ENCODE peak calls at places on chromosomes 12 and 14, in four cellular contexts. X is HepG2, H is GM12878, V is K562. L is an unnamed sample.

GRCh38 chr14:105058521-105059034 is 6.7 kb downstream of the GPR132 start:
- DNase-seq in X (no peak), H (no peak), V (no peak), L (no peak)

GRCh38 chr12:131076277-131076676 is 122.6 kb downstream of the ADGRD1 start:
- DNase-seq in X (no peak), H (no peak), V (no peak), L (no peak)

GRCh38 chr14:68000516-68000915 is 180.9 kb downstream of the RAD51B start:
- DNase-seq in X (no peak), H (no peak), V (no peak), L (no peak)

GRCh38 chr12:30882706-30883105 is 43.8 kb upstream of the TSPAN11 start:
- DNase-seq in X (no peak), H (no peak), V (no peak), L (no peak)

GRCh38 chr14:101474563-101475467 is 86.5 kb upstream of the DIO3 start:
- DNase-seq in X (no peak), H (no peak), V (no peak), L (no peak)

GRCh38 chr12:119020377-119021360 is 39.3 kb downstream of the SRRM4 start:
- DNase-seq in X (peak), H (no peak), V (peak), L (peak)

GRCh38 chr14:104863923-104864266 is 1.2 kb upstream of the CEP170B start:
- DNase-seq in X (no peak), H (no peak), V (no peak), L (no peak)

GRCh38 chr12:6828671-6829531 is 694 bp downstream of the P3H3 start:
- DNase-seq in X (no peak), H (no peak), V (peak), L (peak)

GRCh38 chr14:99395904-99396530 is 84.6 kb downstream of the SETD3 start:
- DNase-seq in X (no peak), H (no peak), V (no peak), L (peak)

DNA sequence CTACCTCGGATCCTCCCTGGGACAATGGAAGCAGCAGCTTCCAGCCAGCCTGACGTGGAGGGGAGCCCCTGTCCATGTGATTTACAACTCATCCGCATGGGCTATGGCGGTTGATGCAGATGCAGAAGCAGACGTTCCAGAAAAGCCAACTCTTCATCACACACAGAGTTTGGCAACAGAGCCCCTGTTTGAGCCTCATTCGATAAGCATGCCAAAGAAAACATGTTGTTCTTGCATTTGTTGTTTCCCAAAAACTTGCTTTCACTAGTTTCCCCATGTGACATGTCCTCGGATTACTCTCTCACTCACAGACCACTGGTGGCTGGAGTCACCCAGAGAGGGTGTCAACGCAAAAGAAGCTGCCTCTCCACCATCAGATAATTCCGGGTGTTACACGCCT is 16.4 kb upstream of the TC2N start:
- DNase-seq in X (no peak), H (no peak), V (no peak), L (no peak)
- TF ChIP-seq BRCA1 in X (no peak), H (no peak), V (no peak), L (no peak)

GRCh38 chr12:110613771-110614684 is at the start of gene TCTN1:
- DNase-seq in X (peak), H (peak), V (peak), L (peak)
- TF ChIP-seq EP300 in X (no peak), H (no peak), V (no peak), L (no peak)

GRCh38 chr12:113327000-113327399 is 7.9 kb downstream of the SLC8B1 start:
- DNase-seq in X (no peak), H (no peak), V (no peak), L (no peak)
- H3K4me3 ChIP-seq in X (no peak), H (no peak), V (no peak), L (no peak)

GRCh38 chr14:51774209-51774608 is 86.2 kb upstream of the GNG2 start:
- DNase-seq in X (no peak), H (no peak), V (no peak), L (peak)
- TF ChIP-seq BRCA1 in X (no peak), H (no peak), V (no peak), L (no peak)

DNA sequence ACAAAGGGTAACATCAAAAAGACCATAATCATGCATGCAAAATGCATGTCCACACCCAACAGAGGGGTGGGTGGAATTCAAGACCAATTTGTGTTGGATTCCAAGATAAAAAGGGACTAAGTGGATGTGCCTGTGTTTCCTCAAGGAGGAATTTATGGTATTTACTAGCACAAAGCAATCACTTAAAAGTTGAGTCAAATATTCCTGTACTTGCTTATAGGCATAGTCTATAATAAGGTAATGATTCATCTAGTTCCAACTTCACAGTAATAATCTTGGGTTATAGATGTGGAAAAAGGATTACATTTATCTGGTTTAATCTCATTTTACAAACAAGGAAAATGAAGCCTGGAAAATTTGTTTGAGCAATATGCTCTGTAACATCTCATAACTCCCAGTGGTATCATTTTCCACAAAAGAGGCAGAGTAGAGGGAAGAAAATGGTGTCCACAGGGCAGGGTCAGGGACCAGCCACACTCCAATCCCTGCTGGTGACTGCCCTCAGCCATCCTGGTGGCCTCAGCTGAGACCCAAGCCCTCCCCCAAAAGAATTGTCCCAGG is 80.8 kb upstream of the REP15 start:
- DNase-seq in X (no peak), H (no peak), V (no peak), L (no peak)
- TF ChIP-seq EP300 in X (no peak), H (no peak), V (no peak), L (no peak)

GRCh38 chr12:32211769-32212156 is 105.1 kb downstream of the BICD1 start:
- DNase-seq in X (no peak), H (no peak), V (no peak), L (no peak)
- H3K4me3 ChIP-seq in X (no peak), H (no peak), V (no peak), L (no peak)

GRCh38 chr14:96634896-96635295 is 132.7 kb downstream of the PAPOLA start:
- DNase-seq in X (no peak), H (no peak), V (no peak), L (no peak)
- TF ChIP-seq BRCA1 in X (no peak), H (no peak), V (no peak), L (no peak)